ENCODE peak calls at places on chromosomes 12 and 14, in four cellular contexts. W is neural progenitor cell, N is glutamatergic neuron, Q is OCI-LY7. S is an unnamed sample.

GRCh38 chr14:88258026-88258425 is 65.0 kb downstream of the KCNK10 start:
- DNase-seq in W (no peak), N (no peak), Q (no peak), S (no peak)

GRCh38 chr12:1915082-1915968 is 3.1 kb downstream of the CACNA2D4 start:
- DNase-seq in W (no peak), N (peak), Q (peak), S (peak)

GRCh38 chr12:132998742-132999141 is 12.6 kb downstream of the ZNF26 start:
- DNase-seq in W (no peak), N (no peak), Q (peak), S (no peak)

GRCh38 chr14:64190974-64191502 is 103.1 kb downstream of the ESR2 start:
- DNase-seq in W (no peak), N (no peak), Q (no peak), S (no peak)

GRCh38 chr14:105475916-105476845 is 1.6 kb downstream of the CRIP2 start:
- DNase-seq in W (peak), N (no peak), Q (no peak), S (no peak)

GRCh38 chr12:107822356-107822755 is 47.9 kb downstream of the ASCL4 start:
- DNase-seq in W (peak), N (no peak), Q (no peak), S (no peak)

GRCh38 chr12:106487664-106488063 is 95.1 kb upstream of the RFX4 start:
- DNase-seq in W (no peak), N (no peak), Q (no peak), S (no peak)

GRCh38 chr12:90058721-90059120 is 350.1 kb upstream of the ATP2B1 start:
- DNase-seq in W (no peak), N (no peak), Q (no peak), S (no peak)

DNA sequence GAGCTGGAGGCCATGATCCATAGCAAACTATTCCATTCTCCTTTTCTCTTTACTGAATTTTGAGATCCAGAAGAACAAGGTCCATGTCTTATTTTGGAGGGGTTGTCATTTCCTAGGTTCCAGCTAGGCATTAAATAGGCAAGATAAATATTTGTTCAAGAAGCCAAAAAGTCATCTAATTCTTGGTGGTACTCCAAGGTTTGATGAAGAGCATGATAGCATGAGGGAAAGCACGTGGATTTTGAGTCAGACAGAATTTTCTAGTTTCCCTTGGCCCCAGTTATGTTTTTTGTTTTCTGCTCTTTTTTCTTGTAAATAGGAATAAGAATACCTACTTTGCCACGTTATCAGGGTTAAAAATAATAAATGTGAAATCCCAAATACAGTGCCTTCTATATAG is 25.5 kb upstream of the FRMD6 start:
- DNase-seq in W (no peak), N (no peak), Q (no peak), S (no peak)
- TF ChIP-seq CTCF in W (no peak), N (no peak), Q (no peak), S (no peak)

DNA sequence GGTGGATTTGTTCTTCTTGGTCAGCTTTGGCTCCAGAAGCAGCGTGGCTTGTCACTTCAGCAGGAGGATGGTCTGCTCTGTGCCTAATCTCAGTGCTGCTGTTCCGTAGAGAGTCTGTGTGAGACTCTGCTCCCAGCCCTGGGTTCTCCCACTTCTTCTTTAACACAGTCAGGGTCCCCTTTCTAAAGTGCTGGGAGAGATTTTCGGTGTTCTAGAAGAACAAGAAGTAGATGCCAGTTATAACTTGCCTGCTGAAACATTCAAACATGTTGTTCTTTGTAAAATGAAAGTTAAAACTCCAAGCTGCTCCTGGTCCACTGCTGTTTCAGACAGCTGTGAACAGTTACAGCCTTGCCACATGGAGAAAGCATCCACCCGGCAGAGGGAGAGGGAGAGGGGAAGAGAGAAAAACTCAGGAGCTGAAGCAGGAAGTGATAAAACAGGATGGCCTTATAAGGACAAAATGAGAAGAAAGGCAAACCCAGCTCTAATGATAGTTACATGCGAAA is 55.2 kb upstream of the CERS5 start:
- DNase-seq in W (peak), N (peak), Q (peak), S (peak)
- TF ChIP-seq CTCF in W (peak), N (no peak), Q (no peak), S (no peak)

DNA sequence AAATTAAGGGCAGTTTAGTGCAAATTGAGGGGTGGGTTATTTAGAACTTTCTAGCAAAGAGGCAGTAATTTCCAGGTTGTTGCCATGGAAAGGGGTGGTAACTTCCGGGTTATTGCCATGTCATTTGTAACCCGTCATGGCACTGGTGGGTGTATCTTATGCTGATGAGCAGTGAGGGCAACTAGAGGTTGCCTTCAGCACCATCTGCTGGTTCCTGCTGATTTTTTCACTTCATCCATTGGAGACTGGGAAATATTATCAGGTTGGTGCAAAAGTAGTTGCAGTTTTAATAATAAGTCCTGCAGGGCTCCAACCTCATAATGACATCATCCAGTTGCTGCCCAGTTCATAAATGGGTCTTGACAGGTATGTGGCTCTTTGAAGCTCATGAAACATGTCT is 24.4 kb upstream of the SERPINA4 start:
- DNase-seq in W (no peak), N (no peak), Q (peak), S (no peak)
- TF ChIP-seq CTCF in W (no peak), N (no peak), Q (peak), S (no peak)

DNA sequence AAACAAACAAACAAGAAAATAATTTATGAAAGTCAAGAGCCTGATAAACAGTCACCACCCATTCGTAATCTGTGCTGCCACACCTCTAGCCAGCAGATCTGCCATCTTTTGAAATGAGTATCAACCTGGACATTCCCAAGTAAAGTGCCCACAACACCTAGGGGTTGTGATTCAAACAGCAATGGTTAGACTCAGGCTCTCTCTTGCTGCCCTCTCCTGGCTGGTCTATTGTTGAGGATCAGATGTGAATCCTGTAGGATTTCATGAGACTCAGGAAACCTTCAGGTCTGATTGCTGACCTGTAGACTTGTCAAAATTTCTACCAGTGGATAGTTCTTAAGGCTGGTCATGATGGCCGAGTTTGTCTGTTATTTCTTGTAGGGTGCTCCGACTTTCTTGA is 26.8 kb downstream of the DGLUCY start:
- DNase-seq in W (peak), N (no peak), Q (peak), S (no peak)
- TF ChIP-seq CTCF in W (peak), N (peak), Q (peak), S (peak)

GRCh38 chr12:85642288-85642687 is 193.9 kb downstream of the RASSF9 start:
- DNase-seq in W (no peak), N (no peak), Q (no peak), S (no peak)

GRCh38 chr12:85641796-85642195 is 194.4 kb downstream of the RASSF9 start:
- DNase-seq in W (no peak), N (no peak), Q (no peak), S (no peak)

GRCh38 chr12:85639834-85640233 is 196.4 kb downstream of the RASSF9 start:
- DNase-seq in W (no peak), N (no peak), Q (no peak), S (no peak)

GRCh38 chr12:85644508-85644907 is 191.7 kb downstream of the RASSF9 start:
- DNase-seq in W (no peak), N (no peak), Q (no peak), S (no peak)

GRCh38 chr12:85642810-85643209 is 193.4 kb downstream of the RASSF9 start:
- DNase-seq in W (peak), N (no peak), Q (no peak), S (no peak)
- TF ChIP-seq CTCF in W (peak), N (no peak), Q (no peak), S (no peak)

DNA sequence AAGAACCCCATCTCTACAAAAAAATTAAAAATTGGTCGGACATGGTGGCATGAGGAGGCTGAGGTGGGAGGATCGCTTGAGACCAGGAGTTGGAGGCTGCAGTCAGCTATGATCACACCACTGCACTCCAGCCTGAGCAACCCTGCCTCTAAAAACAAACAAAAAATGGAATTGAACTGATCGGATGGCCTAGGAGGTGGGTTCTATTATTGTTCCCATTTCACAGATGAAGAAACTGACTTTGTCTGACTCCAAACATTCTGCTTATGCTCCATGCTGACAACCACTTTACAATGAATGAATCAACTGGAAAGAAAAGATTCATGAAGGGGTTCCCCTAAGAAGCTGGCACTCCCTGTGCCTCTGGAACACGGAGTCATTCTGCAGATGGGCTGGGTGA is 47.3 kb downstream of the TRPV4 start:
- DNase-seq in W (no peak), N (no peak), Q (no peak), S (no peak)
- TF ChIP-seq CTCF in W (no peak), N (no peak), Q (no peak), S (no peak)